ENCODE peak calls at places on chromosomes 3 and 15, in ten cellular contexts. One of them, this sample, is unnamed.

GRCh38 chr3:41989518-41989917 is 27.6 kb upstream of the ULK4 start:
- DNase-seq in HepG2: no peak
- DNase-seq in neural crest cell: no peak
- DNase-seq in CD4-positive, alpha-beta T cell: no peak
- DNase-seq in OCI-LY7: no peak
- DNase-seq in omental fat pad: no peak
- DNase-seq in mammary epithelial cell: no peak
- DNase-seq in A549: no peak
- DNase-seq in upper lobe of left lung: no peak
- DNase-seq in lung: no peak
- DNase-seq in this sample: no peak

GRCh38 chr15:40354408-40355171 is 3.4 kb upstream of the DISP2 start:
- DNase-seq in upper lobe of left lung: no peak
- DNase-seq in lung: no peak
- DNase-seq in OCI-LY7: peak; percentile 31
- DNase-seq in mammary epithelial cell: no peak
- DNase-seq in neural crest cell: no peak
- DNase-seq in omental fat pad: no peak
- DNase-seq in HepG2: no peak
- DNase-seq in CD4-positive, alpha-beta T cell: no peak
- DNase-seq in A549: no peak
- DNase-seq in this sample: no peak

GRCh38 chr3:193843447-193844301 is 250.7 kb downstream of the OPA1 start:
- DNase-seq in OCI-LY7: no peak
- DNase-seq in mammary epithelial cell: no peak
- DNase-seq in omental fat pad: no peak
- DNase-seq in upper lobe of left lung: no peak
- DNase-seq in CD4-positive, alpha-beta T cell: no peak
- DNase-seq in neural crest cell: no peak
- DNase-seq in HepG2: peak; percentile 70
- DNase-seq in A549: peak; percentile 61
- DNase-seq in lung: no peak
- DNase-seq in this sample: no peak

GRCh38 chr3:170867143-170867542 is 2.9 kb downstream of the RPL22L1 start:
- DNase-seq in mammary epithelial cell: no peak
- DNase-seq in OCI-LY7: peak; percentile 82
- DNase-seq in lung: no peak
- DNase-seq in A549: no peak
- DNase-seq in HepG2: no peak
- DNase-seq in upper lobe of left lung: no peak
- DNase-seq in neural crest cell: no peak
- DNase-seq in omental fat pad: no peak
- DNase-seq in CD4-positive, alpha-beta T cell: no peak
- DNase-seq in this sample: no peak

GRCh38 chr3:147419062-147419701 is 10.0 kb downstream of the ZIC1 start:
- DNase-seq in A549: no peak
- DNase-seq in CD4-positive, alpha-beta T cell: no peak
- DNase-seq in neural crest cell: peak; percentile 79
- DNase-seq in OCI-LY7: no peak
- DNase-seq in upper lobe of left lung: peak; percentile 87
- DNase-seq in mammary epithelial cell: no peak
- DNase-seq in omental fat pad: no peak
- DNase-seq in lung: no peak
- DNase-seq in HepG2: no peak
- DNase-seq in this sample: peak; percentile 81

GRCh38 chr15:31511707-31512310 is 185.2 kb downstream of the KLF13 start:
- DNase-seq in A549: no peak
- DNase-seq in upper lobe of left lung: no peak
- DNase-seq in lung: peak; percentile 15
- DNase-seq in HepG2: no peak
- DNase-seq in CD4-positive, alpha-beta T cell: no peak
- DNase-seq in OCI-LY7: no peak
- DNase-seq in mammary epithelial cell: no peak
- DNase-seq in neural crest cell: no peak
- DNase-seq in omental fat pad: no peak
- DNase-seq in this sample: no peak

GRCh38 chr15:85993116-85993515 is 86.6 kb upstream of the AGBL1 start:
- DNase-seq in A549: no peak
- DNase-seq in omental fat pad: no peak
- DNase-seq in mammary epithelial cell: peak; percentile 33
- DNase-seq in lung: no peak
- DNase-seq in OCI-LY7: no peak
- DNase-seq in neural crest cell: no peak
- DNase-seq in HepG2: no peak
- DNase-seq in CD4-positive, alpha-beta T cell: no peak
- DNase-seq in upper lobe of left lung: no peak
- DNase-seq in this sample: no peak

GRCh38 chr3:151093905-151094304 is 8.4 kb downstream of the MED12L start:
- DNase-seq in mammary epithelial cell: no peak
- DNase-seq in HepG2: no peak
- DNase-seq in OCI-LY7: peak; percentile 79
- DNase-seq in A549: no peak
- DNase-seq in lung: no peak
- DNase-seq in upper lobe of left lung: no peak
- DNase-seq in omental fat pad: no peak
- DNase-seq in CD4-positive, alpha-beta T cell: no peak
- DNase-seq in neural crest cell: no peak
- DNase-seq in this sample: no peak

GRCh38 chr3:183081459-183082183 is 17.7 kb downstream of the MCCC1 start:
- DNase-seq in upper lobe of left lung: no peak
- DNase-seq in A549: no peak
- DNase-seq in neural crest cell: no peak
- DNase-seq in mammary epithelial cell: no peak
- DNase-seq in OCI-LY7: no peak
- DNase-seq in omental fat pad: no peak
- DNase-seq in CD4-positive, alpha-beta T cell: no peak
- DNase-seq in HepG2: no peak
- DNase-seq in lung: no peak
- DNase-seq in this sample: no peak

GRCh38 chr3:183087184-183087583 is 12.1 kb downstream of the MCCC1 start:
- DNase-seq in HepG2: no peak
- DNase-seq in OCI-LY7: no peak
- DNase-seq in mammary epithelial cell: no peak
- DNase-seq in upper lobe of left lung: no peak
- DNase-seq in A549: no peak
- DNase-seq in lung: no peak
- DNase-seq in omental fat pad: no peak
- DNase-seq in neural crest cell: no peak
- DNase-seq in CD4-positive, alpha-beta T cell: no peak
- DNase-seq in this sample: no peak

GRCh38 chr3:183082355-183082915 is 16.9 kb downstream of the MCCC1 start:
- DNase-seq in neural crest cell: no peak
- DNase-seq in omental fat pad: no peak
- DNase-seq in lung: peak; percentile 34
- DNase-seq in upper lobe of left lung: peak; percentile 40
- DNase-seq in CD4-positive, alpha-beta T cell: no peak
- DNase-seq in OCI-LY7: no peak
- DNase-seq in HepG2: no peak
- DNase-seq in A549: no peak
- DNase-seq in mammary epithelial cell: no peak
- DNase-seq in this sample: no peak

GRCh38 chr3:183080628-183081027 is 18.7 kb downstream of the MCCC1 start:
- DNase-seq in neural crest cell: no peak
- DNase-seq in omental fat pad: no peak
- DNase-seq in CD4-positive, alpha-beta T cell: no peak
- DNase-seq in mammary epithelial cell: no peak
- DNase-seq in OCI-LY7: no peak
- DNase-seq in A549: no peak
- DNase-seq in upper lobe of left lung: no peak
- DNase-seq in lung: no peak
- DNase-seq in HepG2: no peak
- DNase-seq in this sample: no peak

GRCh38 chr3:183085634-183086390 is 13.5 kb downstream of the MCCC1 start:
- DNase-seq in CD4-positive, alpha-beta T cell: no peak
- DNase-seq in OCI-LY7: peak; percentile 19
- DNase-seq in omental fat pad: no peak
- DNase-seq in neural crest cell: peak; percentile 14
- DNase-seq in lung: peak; percentile 41
- DNase-seq in HepG2: no peak
- DNase-seq in mammary epithelial cell: peak; percentile 2
- DNase-seq in A549: peak; percentile 21
- DNase-seq in upper lobe of left lung: no peak
- DNase-seq in this sample: no peak
- TF ChIP-seq CTCF in CD4-positive, alpha-beta T cell: peak; percentile 60
- TF ChIP-seq CTCF in OCI-LY7: peak; percentile 72
- TF ChIP-seq CTCF in omental fat pad: no peak
- TF ChIP-seq CTCF in neural crest cell: peak; percentile 58
- TF ChIP-seq CTCF in lung: no peak
- TF ChIP-seq CTCF in HepG2: peak; percentile 49
- TF ChIP-seq CTCF in mammary epithelial cell: peak; percentile 46
- TF ChIP-seq CTCF in A549: peak; percentile 24
- TF ChIP-seq CTCF in upper lobe of left lung: peak; percentile 40
- TF ChIP-seq CTCF in this sample: peak; percentile 31

GRCh38 chr3:141401095-141401494 is 32.8 kb downstream of the ZBTB38 start:
- DNase-seq in omental fat pad: no peak
- DNase-seq in lung: no peak
- DNase-seq in CD4-positive, alpha-beta T cell: no peak
- DNase-seq in neural crest cell: no peak
- DNase-seq in OCI-LY7: no peak
- DNase-seq in A549: no peak
- DNase-seq in HepG2: no peak
- DNase-seq in mammary epithelial cell: no peak
- DNase-seq in upper lobe of left lung: no peak
- DNase-seq in this sample: no peak

GRCh38 chr3:141401584-141402475 is 33.5 kb downstream of the ZBTB38 start:
- DNase-seq in mammary epithelial cell: no peak
- DNase-seq in lung: peak; percentile 42
- DNase-seq in OCI-LY7: no peak
- DNase-seq in CD4-positive, alpha-beta T cell: peak; percentile 41
- DNase-seq in A549: peak; percentile 56
- DNase-seq in HepG2: no peak
- DNase-seq in omental fat pad: no peak
- DNase-seq in upper lobe of left lung: peak; percentile 94
- DNase-seq in neural crest cell: peak; percentile 27
- DNase-seq in this sample: no peak

GRCh38 chr3:141399979-141400971 is 32.0 kb downstream of the ZBTB38 start:
- DNase-seq in upper lobe of left lung: no peak
- DNase-seq in CD4-positive, alpha-beta T cell: no peak
- DNase-seq in OCI-LY7: no peak
- DNase-seq in omental fat pad: no peak
- DNase-seq in lung: no peak
- DNase-seq in HepG2: peak; percentile 97
- DNase-seq in neural crest cell: no peak
- DNase-seq in mammary epithelial cell: no peak
- DNase-seq in A549: peak; percentile 35
- DNase-seq in this sample: no peak

GRCh38 chr3:141403576-141403975 is 35.3 kb downstream of the ZBTB38 start:
- DNase-seq in A549: no peak
- DNase-seq in OCI-LY7: no peak
- DNase-seq in neural crest cell: no peak
- DNase-seq in CD4-positive, alpha-beta T cell: no peak
- DNase-seq in mammary epithelial cell: no peak
- DNase-seq in omental fat pad: no peak
- DNase-seq in upper lobe of left lung: no peak
- DNase-seq in lung: no peak
- DNase-seq in HepG2: no peak
- DNase-seq in this sample: no peak

GRCh38 chr3:141402476-141403171 is 34.3 kb downstream of the ZBTB38 start:
- DNase-seq in CD4-positive, alpha-beta T cell: peak; percentile 45
- DNase-seq in OCI-LY7: no peak
- DNase-seq in upper lobe of left lung: peak; percentile 93
- DNase-seq in HepG2: peak; percentile 33
- DNase-seq in A549: peak; percentile 74
- DNase-seq in lung: peak; percentile 64
- DNase-seq in mammary epithelial cell: no peak
- DNase-seq in omental fat pad: no peak
- DNase-seq in neural crest cell: peak; percentile 47
- DNase-seq in this sample: peak; percentile 47
- TF ChIP-seq CTCF in CD4-positive, alpha-beta T cell: no peak
- TF ChIP-seq CTCF in OCI-LY7: no peak
- TF ChIP-seq CTCF in upper lobe of left lung: peak; percentile 31
- TF ChIP-seq CTCF in HepG2: no peak
- TF ChIP-seq CTCF in A549: no peak
- TF ChIP-seq CTCF in lung: no peak
- TF ChIP-seq CTCF in mammary epithelial cell: no peak
- TF ChIP-seq CTCF in omental fat pad: no peak
- TF ChIP-seq CTCF in neural crest cell: peak; percentile 16
- TF ChIP-seq CTCF in this sample: no peak

GRCh38 chr15:72339777-72340177 is 19.8 kb upstream of the CELF6 start:
- DNase-seq in HepG2: peak; percentile 47
- DNase-seq in mammary epithelial cell: peak; percentile 18
- DNase-seq in CD4-positive, alpha-beta T cell: no peak
- DNase-seq in upper lobe of left lung: no peak
- DNase-seq in neural crest cell: no peak
- DNase-seq in A549: peak; percentile 89
- DNase-seq in lung: no peak
- DNase-seq in omental fat pad: no peak
- DNase-seq in OCI-LY7: no peak
- DNase-seq in this sample: no peak

GRCh38 chr15:72342385-72342784 is 22.4 kb upstream of the CELF6 start:
- DNase-seq in OCI-LY7: peak; percentile 39
- DNase-seq in HepG2: peak; percentile 33
- DNase-seq in neural crest cell: no peak
- DNase-seq in lung: no peak
- DNase-seq in A549: peak; percentile 63
- DNase-seq in omental fat pad: no peak
- DNase-seq in CD4-positive, alpha-beta T cell: peak; percentile 21
- DNase-seq in upper lobe of left lung: no peak
- DNase-seq in mammary epithelial cell: no peak
- DNase-seq in this sample: no peak

GRCh38 chr15:72340366-72340765 is 20.4 kb upstream of the CELF6 start:
- DNase-seq in upper lobe of left lung: no peak
- DNase-seq in CD4-positive, alpha-beta T cell: no peak
- DNase-seq in neural crest cell: no peak
- DNase-seq in HepG2: no peak
- DNase-seq in OCI-LY7: no peak
- DNase-seq in mammary epithelial cell: no peak
- DNase-seq in omental fat pad: no peak
- DNase-seq in A549: peak; percentile 23
- DNase-seq in lung: no peak
- DNase-seq in this sample: no peak

GRCh38 chr15:72338617-72339321 is 18.8 kb upstream of the CELF6 start:
- DNase-seq in HepG2: no peak
- DNase-seq in neural crest cell: no peak
- DNase-seq in upper lobe of left lung: no peak
- DNase-seq in OCI-LY7: no peak
- DNase-seq in lung: no peak
- DNase-seq in mammary epithelial cell: no peak
- DNase-seq in CD4-positive, alpha-beta T cell: no peak
- DNase-seq in A549: peak; percentile 42
- DNase-seq in omental fat pad: no peak
- DNase-seq in this sample: no peak

DNA sequence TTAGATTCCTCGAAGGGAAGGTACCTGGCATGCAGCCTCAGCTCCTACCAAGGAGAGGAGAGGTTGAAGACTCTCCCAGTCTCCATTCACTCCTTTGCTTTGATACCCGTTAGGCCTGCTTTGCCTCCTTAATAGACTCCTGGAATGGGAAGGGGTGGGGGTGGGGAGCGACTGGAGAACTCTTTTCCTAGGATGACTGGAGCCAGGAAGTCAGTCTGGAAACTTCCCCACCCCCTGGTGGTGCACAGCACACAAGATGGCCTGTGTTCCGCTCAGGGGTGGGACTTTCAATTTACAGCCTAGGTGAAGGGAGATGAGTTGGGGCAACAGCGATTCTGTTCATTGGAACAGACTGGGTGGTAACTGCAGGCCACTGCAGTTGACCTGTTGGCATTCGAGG is 21.4 kb upstream of the CELF6 start:
- DNase-seq in CD4-positive, alpha-beta T cell: no peak
- DNase-seq in upper lobe of left lung: no peak
- DNase-seq in neural crest cell: peak; percentile 28
- DNase-seq in OCI-LY7: no peak
- DNase-seq in omental fat pad: no peak
- DNase-seq in HepG2: no peak
- DNase-seq in A549: peak; percentile 65
- DNase-seq in mammary epithelial cell: no peak
- DNase-seq in lung: no peak
- DNase-seq in this sample: no peak
- TF ChIP-seq CTCF in CD4-positive, alpha-beta T cell: no peak
- TF ChIP-seq CTCF in upper lobe of left lung: no peak
- TF ChIP-seq CTCF in neural crest cell: peak; percentile 49
- TF ChIP-seq CTCF in OCI-LY7: peak; percentile 15
- TF ChIP-seq CTCF in omental fat pad: no peak
- TF ChIP-seq CTCF in HepG2: peak; percentile 43
- TF ChIP-seq CTCF in A549: peak; percentile 16
- TF ChIP-seq CTCF in mammary epithelial cell: peak; percentile 19
- TF ChIP-seq CTCF in lung: no peak
- TF ChIP-seq CTCF in this sample: peak; percentile 48

DNA sequence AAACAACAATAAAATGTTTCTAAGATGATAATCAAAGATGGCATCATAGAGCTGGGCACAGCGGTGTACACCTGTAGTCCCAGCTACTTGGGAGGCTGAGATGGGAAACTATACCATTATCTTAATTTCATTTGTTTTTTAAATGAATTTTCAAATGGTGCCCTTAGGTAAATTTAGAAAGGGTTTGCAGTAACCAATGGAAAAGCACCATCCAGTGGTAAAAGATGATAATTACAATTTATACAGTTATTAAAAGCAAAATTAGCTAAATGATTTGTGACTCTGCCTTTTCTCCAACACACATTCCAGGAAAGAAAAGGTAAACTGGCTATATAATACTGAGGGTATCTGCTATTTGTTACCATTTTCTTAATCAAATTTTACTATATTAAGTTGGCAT is 14.4 kb upstream of the ANKRD28 start:
- DNase-seq in A549: no peak
- DNase-seq in CD4-positive, alpha-beta T cell: no peak
- DNase-seq in neural crest cell: no peak
- DNase-seq in OCI-LY7: peak; percentile 26
- DNase-seq in upper lobe of left lung: no peak
- DNase-seq in lung: no peak
- DNase-seq in HepG2: no peak
- DNase-seq in mammary epithelial cell: peak; percentile 15
- DNase-seq in omental fat pad: no peak
- DNase-seq in this sample: no peak
- TF ChIP-seq CTCF in A549: peak; percentile 82
- TF ChIP-seq CTCF in CD4-positive, alpha-beta T cell: peak; percentile 67
- TF ChIP-seq CTCF in neural crest cell: peak; percentile 59
- TF ChIP-seq CTCF in OCI-LY7: peak; percentile 77
- TF ChIP-seq CTCF in upper lobe of left lung: peak; percentile 50
- TF ChIP-seq CTCF in lung: peak; percentile 31
- TF ChIP-seq CTCF in HepG2: peak; percentile 26
- TF ChIP-seq CTCF in mammary epithelial cell: peak; percentile 50
- TF ChIP-seq CTCF in omental fat pad: no peak
- TF ChIP-seq CTCF in this sample: peak; percentile 35